ENCODE peak calls at places on chromosome X, in six cellular contexts. N is fibroblast of the conjunctiva; L is ureter; Y is EL; R is left lung; U is stimulated activated naive CD4-positive, alpha-beta T cell. D is an unnamed sample.

GRCh38 chrX:138001219-138001618 is 435.3 kb downstream of the ZIC3 start:
- DNase-seq in N (no peak), L (no peak), Y (no peak), R (no peak), U (no peak), D (no peak)

GRCh38 chrX:10709276-10709675 is 88.9 kb upstream of the MID1 start:
- DNase-seq in N (no peak), L (no peak), Y (no peak), R (no peak), U (no peak), D (no peak)

GRCh38 chrX:7334253-7334935 is 186.4 kb upstream of the PUDP start:
- DNase-seq in N (peak), L (no peak), Y (peak), R (no peak), U (no peak), D (no peak)

GRCh38 chrX:31508338-31508737 is 436.5 kb upstream of the FTHL17 start:
- DNase-seq in N (no peak), L (no peak), Y (peak), R (no peak), U (no peak), D (no peak)

GRCh38 chrX:54430519-54430918 is 9.7 kb upstream of the TSR2 start:
- DNase-seq in N (no peak), L (no peak), Y (no peak), R (no peak), U (no peak), D (no peak)

GRCh38 chrX:128106630-128107029 is 54.4 kb upstream of the ACTRT1 start:
- DNase-seq in N (no peak), L (no peak), Y (no peak), R (no peak), U (no peak), D (no peak)

GRCh38 chrX:17812763-17813162 is 48.3 kb downstream of the RAI2 start:
- DNase-seq in N (no peak), L (no peak), Y (no peak), R (no peak), U (no peak), D (no peak)

GRCh38 chrX:117510453-117510852 is 606.2 kb downstream of the KLHL13 start:
- DNase-seq in N (no peak), L (no peak), Y (no peak), R (no peak), U (no peak), D (no peak)

GRCh38 chrX:137227164-137227563 is 193.4 kb upstream of the GPR101 start:
- DNase-seq in N (no peak), L (no peak), Y (no peak), R (no peak), U (no peak), D (peak)

GRCh38 chrX:109140463-109140862 is 341.4 kb downstream of the GUCY2F start:
- DNase-seq in N (no peak), L (no peak), Y (no peak), R (no peak), U (no peak), D (no peak)

GRCh38 chrX:152575331-152575730 is 62.4 kb upstream of the GABRQ start:
- DNase-seq in N (no peak), L (no peak), Y (no peak), R (no peak), U (no peak), D (no peak)

GRCh38 chrX:15471016-15471415 is 22.1 kb downstream of the PIR start:
- DNase-seq in N (peak), L (peak), Y (peak), R (peak), U (peak), D (peak)

GRCh38 chrX:122866527-122866926 is 317.6 kb upstream of the GRIA3 start:
- DNase-seq in N (peak), L (no peak), Y (peak), R (no peak), U (no peak), D (no peak)

GRCh38 chrX:77814210-77814609 is 28.2 kb upstream of the ATRX start:
- DNase-seq in N (no peak), L (no peak), Y (no peak), R (no peak), U (no peak), D (no peak)

GRCh38 chrX:106014119-106014775 is 24.3 kb downstream of the SERPINA7 start:
- DNase-seq in N (no peak), L (no peak), Y (no peak), R (no peak), U (no peak), D (no peak)

GRCh38 chrX:124507276-124507675 is 160.9 kb downstream of the SH2D1A start:
- DNase-seq in N (no peak), L (no peak), Y (no peak), R (no peak), U (no peak), D (no peak)

GRCh38 chrX:70664726-70665125 is 220.1 kb downstream of the DLG3 start:
- DNase-seq in N (peak), L (no peak), Y (peak), R (no peak), U (no peak), D (no peak)

GRCh38 chrX:99095965-99096364 is 1314.1 kb downstream of the PCDH19 start:
- DNase-seq in N (no peak), L (no peak), Y (no peak), R (no peak), U (no peak), D (no peak)

GRCh38 chrX:150146271-150146888 is 208.1 kb upstream of the EOLA2 start:
- DNase-seq in N (no peak), L (no peak), Y (peak), R (no peak), U (no peak), D (no peak)

GRCh38 chrX:109840585-109840984 is 107.5 kb upstream of the ACSL4 start:
- DNase-seq in N (peak), L (no peak), Y (peak), R (peak), U (no peak), D (peak)

GRCh38 chrX:45300638-45301037 is 100.0 kb upstream of the DIPK2B start:
- DNase-seq in N (no peak), L (no peak), Y (no peak), R (no peak), U (no peak), D (no peak)

GRCh38 chrX:70293621-70294020 is 3.7 kb downstream of the KIF4A start:
- DNase-seq in N (no peak), L (no peak), Y (peak), R (no peak), U (no peak), D (no peak)

GRCh38 chrX:18149454-18149853 is 71.2 kb downstream of the BEND2 start:
- DNase-seq in N (no peak), L (no peak), Y (no peak), R (no peak), U (no peak), D (no peak)

GRCh38 chrX:43269201-43269600 is 386.9 kb upstream of the MAOA start:
- DNase-seq in N (no peak), L (no peak), Y (peak), R (no peak), U (no peak), D (no peak)

GRCh38 chrX:41475166-41475565 is 28.0 kb downstream of the NYX start:
- DNase-seq in N (no peak), L (no peak), Y (no peak), R (no peak), U (no peak), D (no peak)

GRCh38 chrX:31092476-31092875 is 20.6 kb upstream of the FTHL17 start:
- DNase-seq in N (no peak), L (no peak), Y (no peak), R (no peak), U (no peak), D (no peak)

D was measured in tibial artery.